ENCODE peak calls at places on chromosomes 11 and 22, in ten cellular contexts. One of them, this sample, is unnamed. For H3K27me3, the result is how much of the 10 kb centered on the place peaks cover.

GRCh38 chr11:134742228-134742612 is 330.2 kb upstream of the B3GAT1 start:
- DNase-seq in endothelial cell of umbilical vein: peak
- DNase-seq in neural progenitor cell: no peak
- DNase-seq in fibroblast of lung: peak
- DNase-seq in hepatocyte: no peak
- DNase-seq in left ventricle myocardium inferior: no peak
- DNase-seq in cardiac muscle cell: peak
- DNase-seq in heart left ventricle: peak
- DNase-seq in upper lobe of right lung: no peak
- DNase-seq in body of pancreas: no peak
- DNase-seq in this sample: no peak

GRCh38 chr11:8867035-8867434 is 44.0 kb upstream of the AKIP1 start:
- DNase-seq in left ventricle myocardium inferior: no peak
- DNase-seq in fibroblast of lung: peak
- DNase-seq in neural progenitor cell: no peak
- DNase-seq in cardiac muscle cell: no peak
- DNase-seq in hepatocyte: peak
- DNase-seq in upper lobe of right lung: no peak
- DNase-seq in endothelial cell of umbilical vein: no peak
- DNase-seq in body of pancreas: no peak
- DNase-seq in heart left ventricle: no peak
- DNase-seq in this sample: no peak

GRCh38 chr22:24969588-24970301 is 17.2 kb downstream of the KIAA1671 start:
- DNase-seq in endothelial cell of umbilical vein: peak
- DNase-seq in hepatocyte: no peak
- DNase-seq in left ventricle myocardium inferior: peak
- DNase-seq in body of pancreas: no peak
- DNase-seq in upper lobe of right lung: no peak
- DNase-seq in neural progenitor cell: no peak
- DNase-seq in cardiac muscle cell: peak
- DNase-seq in fibroblast of lung: peak
- DNase-seq in heart left ventricle: peak
- DNase-seq in this sample: peak

GRCh38 chr11:86134580-86135318 is 65.9 kb upstream of the PICALM start:
- DNase-seq in heart left ventricle: no peak
- DNase-seq in cardiac muscle cell: no peak
- DNase-seq in endothelial cell of umbilical vein: no peak
- DNase-seq in upper lobe of right lung: no peak
- DNase-seq in neural progenitor cell: no peak
- DNase-seq in body of pancreas: no peak
- DNase-seq in fibroblast of lung: no peak
- DNase-seq in hepatocyte: peak
- DNase-seq in left ventricle myocardium inferior: no peak
- DNase-seq in this sample: no peak

GRCh38 chr11:14826580-14826979 is 65.5 kb downstream of the CYP2R1 start:
- DNase-seq in heart left ventricle: no peak
- DNase-seq in body of pancreas: no peak
- DNase-seq in left ventricle myocardium inferior: no peak
- DNase-seq in hepatocyte: no peak
- DNase-seq in upper lobe of right lung: no peak
- DNase-seq in endothelial cell of umbilical vein: no peak
- DNase-seq in cardiac muscle cell: no peak
- DNase-seq in fibroblast of lung: no peak
- DNase-seq in neural progenitor cell: no peak
- DNase-seq in this sample: no peak

GRCh38 chr22:48573766-48574165 is 1253.9 kb downstream of the BRD1 start:
- DNase-seq in neural progenitor cell: no peak
- DNase-seq in upper lobe of right lung: no peak
- DNase-seq in hepatocyte: no peak
- DNase-seq in cardiac muscle cell: no peak
- DNase-seq in endothelial cell of umbilical vein: no peak
- DNase-seq in fibroblast of lung: no peak
- DNase-seq in body of pancreas: no peak
- DNase-seq in left ventricle myocardium inferior: no peak
- DNase-seq in heart left ventricle: no peak
- DNase-seq in this sample: no peak

GRCh38 chr11:8566613-8567210 is 27.3 kb downstream of the STK33 start:
- DNase-seq in neural progenitor cell: peak
- DNase-seq in fibroblast of lung: peak
- DNase-seq in cardiac muscle cell: peak
- DNase-seq in endothelial cell of umbilical vein: peak
- DNase-seq in body of pancreas: no peak
- DNase-seq in hepatocyte: peak
- DNase-seq in left ventricle myocardium inferior: no peak
- DNase-seq in heart left ventricle: no peak
- DNase-seq in upper lobe of right lung: no peak
- DNase-seq in this sample: no peak

GRCh38 chr11:27402450-27402849 is 39.4 kb upstream of the CCDC34 start:
- DNase-seq in heart left ventricle: no peak
- DNase-seq in upper lobe of right lung: no peak
- DNase-seq in hepatocyte: no peak
- DNase-seq in neural progenitor cell: no peak
- DNase-seq in body of pancreas: no peak
- DNase-seq in cardiac muscle cell: no peak
- DNase-seq in endothelial cell of umbilical vein: no peak
- DNase-seq in left ventricle myocardium inferior: no peak
- DNase-seq in fibroblast of lung: no peak
- DNase-seq in this sample: no peak

GRCh38 chr22:20647586-20648305 is 126.2 kb upstream of the SERPIND1 start:
- DNase-seq in hepatocyte: no peak
- DNase-seq in cardiac muscle cell: no peak
- DNase-seq in left ventricle myocardium inferior: no peak
- DNase-seq in endothelial cell of umbilical vein: no peak
- DNase-seq in body of pancreas: no peak
- DNase-seq in fibroblast of lung: no peak
- DNase-seq in neural progenitor cell: no peak
- DNase-seq in upper lobe of right lung: no peak
- DNase-seq in heart left ventricle: no peak
- DNase-seq in this sample: no peak

GRCh38 chr22:43860831-43861230 is 1.5 kb downstream of the SULT4A1 start:
- DNase-seq in fibroblast of lung: no peak
- DNase-seq in endothelial cell of umbilical vein: no peak
- DNase-seq in neural progenitor cell: no peak
- DNase-seq in upper lobe of right lung: peak
- DNase-seq in heart left ventricle: no peak
- DNase-seq in hepatocyte: no peak
- DNase-seq in cardiac muscle cell: no peak
- DNase-seq in left ventricle myocardium inferior: no peak
- DNase-seq in body of pancreas: no peak
- DNase-seq in this sample: no peak

GRCh38 chr22:43858156-43858895 is 4.0 kb downstream of the SULT4A1 start:
- DNase-seq in upper lobe of right lung: no peak
- DNase-seq in cardiac muscle cell: no peak
- DNase-seq in left ventricle myocardium inferior: no peak
- DNase-seq in neural progenitor cell: no peak
- DNase-seq in hepatocyte: no peak
- DNase-seq in heart left ventricle: no peak
- DNase-seq in fibroblast of lung: no peak
- DNase-seq in endothelial cell of umbilical vein: no peak
- DNase-seq in body of pancreas: no peak
- DNase-seq in this sample: no peak

GRCh38 chr22:43860126-43860525 is 2.2 kb downstream of the SULT4A1 start:
- DNase-seq in endothelial cell of umbilical vein: no peak
- DNase-seq in heart left ventricle: no peak
- DNase-seq in left ventricle myocardium inferior: no peak
- DNase-seq in body of pancreas: no peak
- DNase-seq in hepatocyte: no peak
- DNase-seq in fibroblast of lung: no peak
- DNase-seq in neural progenitor cell: no peak
- DNase-seq in cardiac muscle cell: no peak
- DNase-seq in upper lobe of right lung: peak
- DNase-seq in this sample: no peak

GRCh38 chr22:43859621-43860020 is 2.7 kb downstream of the SULT4A1 start:
- DNase-seq in heart left ventricle: no peak
- DNase-seq in upper lobe of right lung: peak
- DNase-seq in fibroblast of lung: no peak
- DNase-seq in cardiac muscle cell: no peak
- DNase-seq in left ventricle myocardium inferior: no peak
- DNase-seq in hepatocyte: no peak
- DNase-seq in neural progenitor cell: no peak
- DNase-seq in endothelial cell of umbilical vein: no peak
- DNase-seq in body of pancreas: no peak
- DNase-seq in this sample: no peak

DNA sequence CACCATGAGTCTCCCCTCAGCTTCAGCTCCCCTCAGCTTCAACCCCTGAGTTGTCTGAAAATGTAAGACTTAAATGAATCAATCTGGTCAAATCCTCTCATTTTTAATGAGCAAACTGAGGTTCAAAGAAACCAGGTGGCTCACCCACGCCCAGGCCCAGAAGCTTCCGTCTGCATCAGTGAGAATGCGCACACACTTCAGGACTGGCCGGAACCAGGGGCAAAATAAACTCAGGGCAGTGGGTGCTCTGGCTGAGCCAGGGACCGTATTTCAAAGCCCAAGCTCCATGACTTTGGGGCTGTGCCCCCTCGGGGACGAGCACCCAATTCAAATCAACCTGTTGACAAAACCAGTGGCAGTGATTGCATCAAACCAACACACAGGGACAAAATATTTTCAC is 3.1 kb downstream of the SULT4A1 start:
- DNase-seq in body of pancreas: no peak
- DNase-seq in cardiac muscle cell: no peak
- DNase-seq in neural progenitor cell: no peak
- DNase-seq in hepatocyte: no peak
- DNase-seq in endothelial cell of umbilical vein: no peak
- DNase-seq in heart left ventricle: no peak
- DNase-seq in fibroblast of lung: no peak
- DNase-seq in left ventricle myocardium inferior: no peak
- DNase-seq in upper lobe of right lung: no peak
- DNase-seq in this sample: no peak
- H3K27ac ChIP-seq in body of pancreas: no peak
- H3K27ac ChIP-seq in cardiac muscle cell: no peak
- H3K27ac ChIP-seq in neural progenitor cell: no peak
- H3K27ac ChIP-seq in hepatocyte: no peak
- H3K27ac ChIP-seq in endothelial cell of umbilical vein: no peak
- H3K27ac ChIP-seq in heart left ventricle: no peak
- H3K27ac ChIP-seq in fibroblast of lung: no peak
- H3K27ac ChIP-seq in left ventricle myocardium inferior: no peak
- H3K27ac ChIP-seq in upper lobe of right lung: no peak
- H3K27ac ChIP-seq in this sample: no peak

GRCh38 chr11:103651341-103651998 is 385.0 kb upstream of the DDI1 start:
- DNase-seq in body of pancreas: no peak
- DNase-seq in upper lobe of right lung: no peak
- DNase-seq in left ventricle myocardium inferior: no peak
- DNase-seq in cardiac muscle cell: no peak
- DNase-seq in neural progenitor cell: no peak
- DNase-seq in fibroblast of lung: no peak
- DNase-seq in hepatocyte: no peak
- DNase-seq in endothelial cell of umbilical vein: no peak
- DNase-seq in heart left ventricle: no peak
- DNase-seq in this sample: no peak
- H3K27me3 ChIP-seq in body of pancreas: under half
- H3K27me3 ChIP-seq in upper lobe of right lung: under half
- H3K27me3 ChIP-seq in left ventricle myocardium inferior: under half
- H3K27me3 ChIP-seq in cardiac muscle cell: under half
- H3K27me3 ChIP-seq in neural progenitor cell: under half
- H3K27me3 ChIP-seq in fibroblast of lung: under half
- H3K27me3 ChIP-seq in hepatocyte: under half
- H3K27me3 ChIP-seq in endothelial cell of umbilical vein: under half
- H3K27me3 ChIP-seq in heart left ventricle: under half
- H3K27me3 ChIP-seq in this sample: under half

GRCh38 chr11:67271212-67271547 is 4.9 kb downstream of the GRK2 start:
- DNase-seq in body of pancreas: no peak
- DNase-seq in left ventricle myocardium inferior: no peak
- DNase-seq in neural progenitor cell: no peak
- DNase-seq in cardiac muscle cell: no peak
- DNase-seq in heart left ventricle: no peak
- DNase-seq in endothelial cell of umbilical vein: no peak
- DNase-seq in hepatocyte: no peak
- DNase-seq in fibroblast of lung: no peak
- DNase-seq in upper lobe of right lung: no peak
- DNase-seq in this sample: no peak
- H3K4me3 ChIP-seq in body of pancreas: no peak
- H3K4me3 ChIP-seq in left ventricle myocardium inferior: peak
- H3K4me3 ChIP-seq in neural progenitor cell: peak
- H3K4me3 ChIP-seq in cardiac muscle cell: no peak
- H3K4me3 ChIP-seq in heart left ventricle: peak
- H3K4me3 ChIP-seq in endothelial cell of umbilical vein: no peak
- H3K4me3 ChIP-seq in hepatocyte: no peak
- H3K4me3 ChIP-seq in fibroblast of lung: no peak
- H3K4me3 ChIP-seq in upper lobe of right lung: peak
- H3K4me3 ChIP-seq in this sample: no peak

GRCh38 chr11:72841397-72841796 is 27.2 kb downstream of the ATG16L2 start:
- DNase-seq in heart left ventricle: no peak
- DNase-seq in hepatocyte: no peak
- DNase-seq in body of pancreas: no peak
- DNase-seq in left ventricle myocardium inferior: no peak
- DNase-seq in neural progenitor cell: no peak
- DNase-seq in upper lobe of right lung: no peak
- DNase-seq in cardiac muscle cell: no peak
- DNase-seq in fibroblast of lung: no peak
- DNase-seq in endothelial cell of umbilical vein: no peak
- DNase-seq in this sample: no peak

GRCh38 chr11:72840780-72841179 is 26.6 kb downstream of the ATG16L2 start:
- DNase-seq in cardiac muscle cell: no peak
- DNase-seq in hepatocyte: no peak
- DNase-seq in endothelial cell of umbilical vein: no peak
- DNase-seq in body of pancreas: no peak
- DNase-seq in heart left ventricle: no peak
- DNase-seq in fibroblast of lung: peak
- DNase-seq in left ventricle myocardium inferior: no peak
- DNase-seq in upper lobe of right lung: no peak
- DNase-seq in neural progenitor cell: no peak
- DNase-seq in this sample: no peak

GRCh38 chr11:72836111-72836510 is 21.9 kb downstream of the ATG16L2 start:
- DNase-seq in body of pancreas: peak
- DNase-seq in hepatocyte: no peak
- DNase-seq in neural progenitor cell: no peak
- DNase-seq in left ventricle myocardium inferior: peak
- DNase-seq in upper lobe of right lung: peak
- DNase-seq in cardiac muscle cell: no peak
- DNase-seq in heart left ventricle: peak
- DNase-seq in endothelial cell of umbilical vein: peak
- DNase-seq in fibroblast of lung: no peak
- DNase-seq in this sample: peak

GRCh38 chr11:72842126-72842525 is 27.9 kb downstream of the ATG16L2 start:
- DNase-seq in heart left ventricle: no peak
- DNase-seq in upper lobe of right lung: no peak
- DNase-seq in left ventricle myocardium inferior: no peak
- DNase-seq in fibroblast of lung: peak
- DNase-seq in hepatocyte: no peak
- DNase-seq in cardiac muscle cell: no peak
- DNase-seq in body of pancreas: no peak
- DNase-seq in neural progenitor cell: peak
- DNase-seq in endothelial cell of umbilical vein: no peak
- DNase-seq in this sample: no peak

DNA sequence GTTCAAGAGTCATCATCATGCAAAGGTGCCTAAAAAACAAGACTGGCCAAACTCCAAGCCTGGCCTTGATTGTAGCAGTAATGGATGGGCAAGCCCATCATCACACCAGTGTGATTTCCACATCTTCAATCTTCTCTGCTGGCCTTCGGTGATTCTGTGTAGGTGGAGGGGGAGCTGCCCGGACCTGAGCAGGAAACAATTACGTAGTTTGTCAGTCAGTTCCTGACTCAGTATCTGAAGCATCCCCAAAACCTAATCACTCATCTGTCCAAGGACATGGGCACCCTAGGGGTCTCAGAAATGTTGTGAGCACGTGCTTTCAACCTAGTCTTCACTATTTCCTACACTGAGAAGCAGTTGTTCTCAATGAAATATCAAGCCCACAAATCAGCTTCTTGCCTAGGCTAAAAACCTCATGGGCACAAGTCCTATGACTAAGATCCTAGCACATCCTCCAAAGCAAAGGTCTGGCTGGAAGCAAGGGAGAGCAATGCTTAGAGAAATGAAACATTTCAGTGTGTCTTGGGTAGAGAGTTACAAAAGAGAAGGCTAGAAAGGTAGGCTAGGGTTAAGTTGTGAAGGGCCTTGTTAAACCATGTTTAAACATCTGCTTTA is 24.6 kb downstream of the ATG16L2 start:
- DNase-seq in left ventricle myocardium inferior: no peak
- DNase-seq in upper lobe of right lung: no peak
- DNase-seq in body of pancreas: no peak
- DNase-seq in neural progenitor cell: no peak
- DNase-seq in heart left ventricle: no peak
- DNase-seq in endothelial cell of umbilical vein: no peak
- DNase-seq in fibroblast of lung: peak
- DNase-seq in hepatocyte: no peak
- DNase-seq in cardiac muscle cell: no peak
- DNase-seq in this sample: no peak
- H3K27ac ChIP-seq in left ventricle myocardium inferior: peak
- H3K27ac ChIP-seq in upper lobe of right lung: no peak
- H3K27ac ChIP-seq in body of pancreas: no peak
- H3K27ac ChIP-seq in neural progenitor cell: no peak
- H3K27ac ChIP-seq in heart left ventricle: no peak
- H3K27ac ChIP-seq in endothelial cell of umbilical vein: no peak
- H3K27ac ChIP-seq in fibroblast of lung: no peak
- H3K27ac ChIP-seq in hepatocyte: no peak
- H3K27ac ChIP-seq in cardiac muscle cell: no peak
- H3K27ac ChIP-seq in this sample: no peak

This sample was measured in right cardiac atrium.